ENCODE peak calls at places on chromosomes 4 and X, in four cellular contexts. One of them, this sample, is unnamed.

GRCh38 chrX:154791951-154792350 is 13.3 kb downstream of the MPP1 start:
- DNase-seq in K562: no peak
- DNase-seq in HepG2: no peak
- DNase-seq in H1: no peak
- DNase-seq in this sample: no peak

GRCh38 chr4:1579834-1580686 is 104.1 kb downstream of the FAM53A start:
- DNase-seq in K562: peak; percentile 96
- DNase-seq in HepG2: peak; percentile 15
- DNase-seq in H1: no peak
- DNase-seq in this sample: peak; percentile 61

GRCh38 chr4:38136604-38137003 is 176.4 kb downstream of the PTTG2 start:
- DNase-seq in K562: no peak
- DNase-seq in HepG2: no peak
- DNase-seq in H1: no peak
- DNase-seq in this sample: no peak

GRCh38 chrX:102833136-102833535 is 103.9 kb upstream of the RAB40AL start:
- DNase-seq in K562: no peak
- DNase-seq in H1: no peak
- DNase-seq in HepG2: no peak
- DNase-seq in this sample: peak; percentile 25

GRCh38 chr4:141346144-141346543 is 125.4 kb downstream of the ZNF330 start:
- DNase-seq in H1: no peak
- DNase-seq in K562: peak; percentile 35
- DNase-seq in HepG2: peak; percentile 13
- DNase-seq in this sample: peak; percentile 70

GRCh38 chr4:153471691-153472080 is 5.5 kb downstream of the TMEM131L start:
- DNase-seq in K562: no peak
- DNase-seq in H1: no peak
- DNase-seq in HepG2: no peak
- DNase-seq in this sample: no peak

GRCh38 chr4:166527500-166527899 is 654.5 kb downstream of the TLL1 start:
- DNase-seq in H1: no peak
- DNase-seq in HepG2: no peak
- DNase-seq in K562: no peak
- DNase-seq in this sample: no peak

GRCh38 chrX:154351183-154352011 is 23.0 kb downstream of the FLNA start:
- DNase-seq in H1: no peak
- DNase-seq in K562: no peak
- DNase-seq in HepG2: no peak
- DNase-seq in this sample: no peak

GRCh38 chrX:48972214-48973164 is 845 bp upstream of the KCND1 start:
- DNase-seq in H1: no peak
- DNase-seq in K562: peak; percentile 76
- DNase-seq in HepG2: peak; percentile 16
- DNase-seq in this sample: peak; percentile 54

GRCh38 chr4:6972911-6973310 is 63.3 kb downstream of the TBC1D14 start:
- DNase-seq in H1: no peak
- DNase-seq in HepG2: no peak
- DNase-seq in K562: no peak
- DNase-seq in this sample: no peak

GRCh38 chr4:173490817-173491518 is 39.1 kb downstream of the HAND2 start:
- DNase-seq in H1: no peak
- DNase-seq in K562: no peak
- DNase-seq in HepG2: peak; percentile 68
- DNase-seq in this sample: no peak

GRCh38 chr4:6727081-6727942 is 11.3 kb downstream of the BLOC1S4 start:
- DNase-seq in H1: no peak
- DNase-seq in K562: peak; percentile 4
- DNase-seq in HepG2: no peak
- DNase-seq in this sample: no peak

GRCh38 chr4:123587983-123588494 is 191.4 kb downstream of the SPRY1 start:
- DNase-seq in K562: no peak
- DNase-seq in HepG2: peak; percentile 32
- DNase-seq in H1: no peak
- DNase-seq in this sample: peak; percentile 64

GRCh38 chr4:110059556-110060191 is 138.7 kb downstream of the ELOVL6 start:
- DNase-seq in H1: no peak
- DNase-seq in HepG2: no peak
- DNase-seq in K562: no peak
- DNase-seq in this sample: peak; percentile 23

GRCh38 chr4:88283661-88284377 is 542 bp downstream of the PPM1K start:
- DNase-seq in K562: peak; percentile 54
- DNase-seq in HepG2: peak; percentile 28
- DNase-seq in H1: no peak
- DNase-seq in this sample: peak; percentile 25

GRCh38 chr4:149279331-149279730 is 536.3 kb downstream of the IQCM start:
- DNase-seq in HepG2: no peak
- DNase-seq in H1: no peak
- DNase-seq in K562: no peak
- DNase-seq in this sample: no peak

GRCh38 chr4:149108626-149109025 is 666.4 kb upstream of the NR3C2 start:
- DNase-seq in H1: no peak
- DNase-seq in HepG2: no peak
- DNase-seq in K562: no peak
- DNase-seq in this sample: no peak

GRCh38 chr4:48268956-48269860 is at the start of gene TEC:
- DNase-seq in H1: peak; percentile 17
- DNase-seq in K562: peak; percentile 70
- DNase-seq in HepG2: no peak
- DNase-seq in this sample: peak; percentile 38

GRCh38 chr4:16844796-16845586 is 53.5 kb downstream of the LDB2 start:
- DNase-seq in HepG2: peak; percentile 32
- DNase-seq in H1: no peak
- DNase-seq in K562: no peak
- DNase-seq in this sample: no peak

DNA sequence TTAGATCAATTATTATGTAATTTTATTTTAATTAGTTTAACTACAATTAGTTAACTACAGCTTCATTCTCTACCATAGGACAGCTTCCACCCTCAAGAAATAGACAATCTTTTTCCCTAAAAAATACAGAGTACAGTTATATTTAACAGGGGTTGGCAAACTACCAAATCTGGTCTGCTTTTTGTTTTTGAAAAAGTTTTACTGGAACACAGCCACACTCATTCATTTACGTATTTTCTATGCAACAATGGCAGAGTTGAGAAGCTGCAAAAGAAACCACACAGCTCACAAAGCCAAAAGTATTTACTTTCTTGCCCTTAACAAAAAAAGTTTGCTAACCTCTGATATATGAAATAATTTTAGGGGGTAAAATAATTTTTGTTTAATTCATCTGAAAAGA is 25.3 kb downstream of the TMEM47 start:
- DNase-seq in HepG2: no peak
- DNase-seq in H1: no peak
- DNase-seq in K562: no peak
- DNase-seq in this sample: no peak
- H3K4me2 ChIP-seq in HepG2: no peak overlapping the region
- H3K4me2 ChIP-seq in H1: no peak overlapping the region
- H3K4me2 ChIP-seq in K562: no peak overlapping the region
- H3K4me2 ChIP-seq in this sample: no peak overlapping the region

GRCh38 chr4:41361831-41362646 is 105.3 kb downstream of the UCHL1 start:
- DNase-seq in HepG2: no peak
- DNase-seq in K562: no peak
- DNase-seq in H1: no peak
- DNase-seq in this sample: peak; percentile 30
- H3K4me3 ChIP-seq in HepG2: no peak overlapping the region
- H3K4me3 ChIP-seq in K562: no peak overlapping the region
- H3K4me3 ChIP-seq in H1: peak overlapping the region; percentile 63
- H3K4me3 ChIP-seq in this sample: peak overlapping the region; percentile 85

GRCh38 chr4:82799006-82799881 is 648 bp upstream of the SCD5 start:
- DNase-seq in H1: no peak
- DNase-seq in K562: no peak
- DNase-seq in HepG2: no peak
- DNase-seq in this sample: no peak
- TF ChIP-seq PHF8 in H1: no peak
- TF ChIP-seq PHF8 in K562: no peak
- TF ChIP-seq PHF8 in HepG2: no peak
- TF ChIP-seq PHF8 in this sample: no peak

DNA sequence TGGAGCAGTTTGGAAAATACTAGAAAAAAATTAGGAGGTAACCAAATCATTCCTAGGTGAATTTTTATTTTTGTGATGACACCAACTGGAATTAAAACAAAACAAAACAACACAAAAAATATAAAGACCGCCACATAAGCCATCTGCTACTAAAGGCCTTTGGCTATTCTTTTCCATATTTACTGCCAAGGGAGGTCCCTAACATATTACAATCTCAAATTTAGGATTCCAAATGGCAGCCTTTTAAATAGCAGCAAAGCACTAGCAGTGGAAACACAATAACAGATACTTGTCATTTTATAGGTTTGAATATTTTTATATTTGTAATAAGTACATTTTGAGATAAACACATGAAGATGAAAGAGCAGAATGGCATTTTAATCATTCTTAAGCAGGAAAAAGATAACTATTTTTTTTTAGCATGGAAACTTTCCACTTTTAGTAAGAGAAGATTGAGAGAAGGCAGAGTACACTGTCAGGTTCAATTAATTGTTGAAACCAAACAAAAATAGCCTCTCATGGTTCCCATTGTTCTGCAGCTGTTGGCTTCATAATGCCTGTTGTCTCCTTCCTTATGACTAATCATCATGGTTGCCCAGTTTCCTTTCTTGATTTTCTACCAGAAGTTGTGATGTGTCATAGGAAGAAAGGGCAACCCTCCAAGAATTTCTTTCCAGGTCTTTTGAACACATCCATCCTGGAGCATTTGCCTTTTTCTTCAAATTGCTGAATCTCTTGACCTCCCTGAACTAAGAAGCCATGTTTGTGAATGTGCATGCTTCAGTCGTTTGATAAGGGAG is 219.0 kb upstream of the EMCN start:
- DNase-seq in K562: no peak
- DNase-seq in HepG2: no peak
- DNase-seq in H1: no peak
- DNase-seq in this sample: peak; percentile 26
- H3K4me2 ChIP-seq in K562: no peak overlapping the region
- H3K4me2 ChIP-seq in HepG2: no peak overlapping the region
- H3K4me2 ChIP-seq in H1: no peak overlapping the region
- H3K4me2 ChIP-seq in this sample: peak overlapping the region; percentile 20

GRCh38 chr4:83153312-83153915 is 38.9 kb upstream of the PLAC8 start:
- DNase-seq in HepG2: no peak
- DNase-seq in H1: no peak
- DNase-seq in K562: no peak
- DNase-seq in this sample: no peak
- H3K4me3 ChIP-seq in HepG2: no peak overlapping the region
- H3K4me3 ChIP-seq in H1: no peak overlapping the region
- H3K4me3 ChIP-seq in K562: no peak overlapping the region
- H3K4me3 ChIP-seq in this sample: no peak overlapping the region

DNA sequence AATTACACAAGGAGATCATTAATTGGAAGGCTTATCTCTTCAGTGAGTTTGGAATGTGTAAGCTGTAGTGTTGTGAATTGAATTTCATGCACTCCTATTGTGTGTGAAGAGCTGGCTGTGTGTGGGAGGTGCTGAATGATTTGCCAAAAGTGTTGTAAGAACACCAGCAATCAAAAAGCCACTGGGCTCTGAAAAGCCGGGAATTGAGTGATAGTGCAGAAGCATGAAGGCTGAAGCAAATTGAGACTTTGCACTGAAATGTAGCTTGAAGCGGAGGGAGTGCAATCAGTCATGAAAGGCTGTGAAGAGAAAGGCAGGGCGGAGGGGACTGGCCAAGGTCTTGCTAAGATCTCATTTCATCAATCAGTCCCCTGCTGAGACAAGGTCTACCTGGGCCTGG is 914.4 kb upstream of the LCORL start:
- DNase-seq in H1: no peak
- DNase-seq in HepG2: no peak
- DNase-seq in K562: no peak
- DNase-seq in this sample: no peak
- TF ChIP-seq PHF8 in H1: no peak
- TF ChIP-seq PHF8 in HepG2: no peak
- TF ChIP-seq PHF8 in K562: no peak
- TF ChIP-seq PHF8 in this sample: no peak

DNA sequence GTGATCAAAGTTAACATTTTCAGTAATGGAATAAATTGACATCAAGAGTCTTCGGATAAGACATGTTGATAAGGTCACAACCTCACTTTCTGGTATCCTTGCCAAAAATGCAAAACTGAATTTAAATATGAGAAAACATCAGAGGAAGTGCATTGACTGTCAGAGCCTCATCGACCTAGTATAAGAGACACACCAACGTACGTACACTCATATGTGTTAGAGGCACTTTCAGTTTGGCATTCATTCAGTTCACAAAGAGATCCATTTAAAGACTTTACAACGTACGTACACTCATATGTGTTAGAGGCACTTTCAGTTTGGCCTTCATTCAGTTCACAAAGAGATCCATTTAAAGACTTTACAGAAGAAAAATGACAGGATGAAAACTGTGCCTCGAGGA is 280.3 kb downstream of the INPP4B start:
- DNase-seq in H1: no peak
- DNase-seq in HepG2: no peak
- DNase-seq in K562: no peak
- DNase-seq in this sample: no peak
- H3K4me2 ChIP-seq in H1: no peak overlapping the region
- H3K4me2 ChIP-seq in HepG2: no peak overlapping the region
- H3K4me2 ChIP-seq in K562: no peak overlapping the region
- H3K4me2 ChIP-seq in this sample: no peak overlapping the region

GRCh38 chr4:71785957-71786356 is 2.1 kb upstream of the GC start:
- DNase-seq in K562: no peak
- DNase-seq in HepG2: no peak
- DNase-seq in H1: no peak
- DNase-seq in this sample: no peak
- H3K4me3 ChIP-seq in K562: no peak overlapping the region
- H3K4me3 ChIP-seq in HepG2: no peak overlapping the region
- H3K4me3 ChIP-seq in H1: no peak overlapping the region
- H3K4me3 ChIP-seq in this sample: no peak overlapping the region